ENCODE peak calls at places on chromosomes 5 and 9, in eight cellular contexts. B is choroid plexus epithelial cell; E is endothelial cell of umbilical vein; D is HFF-Myc; N is neural crest cell; L is CD8-positive, alpha-beta T cell; C is MM.1S; Z is nephron progenitor cell. K is an unnamed sample.

GRCh38 chr9:69204869-69205268 is 30.8 kb downstream of the TJP2 start:
- DNase-seq in C (no peak), N (no peak), L (no peak), B (peak), E (no peak), Z (no peak), D (no peak), K (no peak)

GRCh38 chr9:4831119-4831518 is 38.4 kb downstream of the RCL1 start:
- DNase-seq in C (no peak), D (no peak), E (no peak), B (no peak), L (no peak), Z (no peak), N (no peak), K (no peak)

GRCh38 chr5:39302507-39302906 is 61.8 kb downstream of the C9 start:
- DNase-seq in N (no peak), L (no peak), E (no peak), C (no peak), B (no peak), Z (no peak), D (no peak), K (no peak)

GRCh38 chr5:41109186-41109585 is 38.0 kb upstream of the MROH2B start:
- DNase-seq in N (no peak), C (no peak), D (no peak), Z (no peak), L (no peak), B (peak), E (no peak), K (no peak)

GRCh38 chr5:174727794-174728662 is 3.6 kb downstream of the MSX2 start:
- DNase-seq in B (no peak), N (no peak), C (no peak), E (no peak), D (no peak), L (no peak), Z (no peak), K (no peak)

GRCh38 chr5:172828911-172829431 is 5.1 kb upstream of the ERGIC1 start:
- DNase-seq in D (no peak), L (no peak), N (no peak), B (peak), E (no peak), Z (no peak), C (no peak), K (no peak)

GRCh38 chr9:98654247-98654646 is 54.5 kb downstream of the GABBR2 start:
- DNase-seq in E (no peak), C (no peak), D (peak), N (no peak), Z (no peak), L (no peak), B (no peak), K (no peak)

GRCh38 chr9:126661521-126662251 is 48.0 kb downstream of the LMX1B start:
- DNase-seq in E (peak), B (peak), L (no peak), D (no peak), C (no peak), Z (no peak), N (no peak), K (peak)

GRCh38 chr5:147310059-147310704 is 75.4 kb downstream of the STK32A start:
- DNase-seq in D (peak), B (no peak), C (no peak), N (no peak), Z (no peak), E (peak), L (no peak), K (peak)

GRCh38 chr9:114450181-114450580 is 55.1 kb downstream of the WHRN start:
- DNase-seq in E (no peak), Z (no peak), D (no peak), C (no peak), N (no peak), L (no peak), B (no peak), K (no peak)

GRCh38 chr9:7479300-7479699 is 320.3 kb downstream of the DMAC1 start:
- DNase-seq in B (peak), E (no peak), L (no peak), Z (no peak), C (no peak), D (no peak), N (no peak), K (no peak)

GRCh38 chr5:1106385-1107166 is 5.3 kb downstream of the SLC12A7 start:
- DNase-seq in Z (no peak), C (no peak), E (no peak), B (no peak), D (no peak), N (no peak), L (no peak), K (no peak)

GRCh38 chr5:72101828-72102227 is 5.4 kb upstream of the MAP1B start:
- DNase-seq in Z (no peak), E (no peak), N (no peak), D (no peak), B (peak), C (no peak), L (no peak), K (no peak)

GRCh38 chr9:20178197-20178596 is 389.4 kb upstream of the SLC24A2 start:
- DNase-seq in N (no peak), B (no peak), C (no peak), E (no peak), D (no peak), L (no peak), Z (no peak), K (no peak)

GRCh38 chr5:126659805-126660483 is 59.2 kb downstream of the PHAX start:
- DNase-seq in L (no peak), B (no peak), D (no peak), C (peak), N (no peak), E (no peak), Z (no peak), K (no peak)

GRCh38 chr5:87195104-87195581 is 72.5 kb upstream of the RASA1 start:
- DNase-seq in C (no peak), L (no peak), Z (no peak), E (peak), N (no peak), D (peak), B (peak), K (no peak)

GRCh38 chr9:92468206-92468605 is 14.1 kb downstream of the ASPN start:
- DNase-seq in C (no peak), D (no peak), B (no peak), Z (no peak), E (no peak), L (no peak), N (no peak), K (no peak)

GRCh38 chr5:168408561-168409321 is 77.5 kb upstream of the RARS1 start:
- DNase-seq in N (no peak), B (peak), E (no peak), Z (no peak), C (peak), D (no peak), L (no peak), K (no peak)

GRCh38 chr5:151214614-151215545 is 9.0 kb downstream of the CCDC69 start:
- DNase-seq in E (no peak), L (peak), B (no peak), Z (no peak), N (no peak), C (peak), D (no peak), K (no peak)

GRCh38 chr9:18263367-18263766 is 210.6 kb upstream of the ADAMTSL1 start:
- DNase-seq in N (no peak), D (no peak), C (no peak), Z (no peak), E (no peak), B (no peak), L (no peak), K (no peak)

GRCh38 chr5:60417500-60418181 is 282.3 kb downstream of the DEPDC1B start:
- DNase-seq in E (no peak), Z (no peak), B (peak), C (no peak), D (no peak), L (no peak), N (no peak), K (no peak)

GRCh38 chr9:114123031-114123977 is 24.2 kb upstream of the KIF12 start:
- DNase-seq in D (no peak), B (no peak), E (no peak), Z (no peak), N (no peak), C (no peak), L (no peak), K (no peak)

GRCh38 chr5:72244862-72245371 is 75.1 kb downstream of the MRPS27 start:
- DNase-seq in D (no peak), L (no peak), E (peak), N (no peak), Z (peak), C (peak), B (peak), K (peak)

GRCh38 chr5:16615737-16616535 is 861 bp downstream of the RETREG1 start:
- DNase-seq in E (no peak), D (no peak), L (no peak), C (peak), N (no peak), Z (peak), B (no peak), K (no peak)

GRCh38 chr9:95018099-95018927 is 291.8 kb downstream of the AOPEP start:
- DNase-seq in E (peak), L (no peak), D (peak), B (peak), C (no peak), N (no peak), Z (no peak), K (no peak)

GRCh38 chr9:91374939-91375338 is 13.2 kb upstream of the AUH start:
- DNase-seq in N (no peak), Z (no peak), E (peak), D (peak), B (peak), C (no peak), L (no peak), K (no peak)

GRCh38 chr5:77171141-77171910 is 39.2 kb upstream of the PDE8B start:
- DNase-seq in Z (no peak), E (no peak), C (no peak), N (no peak), L (no peak), D (no peak), B (no peak), K (no peak)

GRCh38 chr5:143418140-143418866 is 14.8 kb upstream of the NR3C1 start:
- DNase-seq in D (no peak), N (no peak), L (no peak), E (no peak), B (no peak), C (no peak), Z (no peak), K (no peak)

GRCh38 chr9:36486933-36487481 is 85.7 kb upstream of the MELK start:
- DNase-seq in B (no peak), L (peak), N (peak), D (no peak), Z (peak), C (peak), E (peak), K (peak)

GRCh38 chr5:93588586-93589347 is 5.7 kb downstream of the NR2F1 start:
- DNase-seq in B (peak), L (no peak), E (no peak), Z (peak), C (no peak), D (no peak), N (no peak), K (no peak)

GRCh38 chr5:160166973-160167622 is 47.8 kb upstream of the PWWP2A start:
- DNase-seq in L (no peak), Z (no peak), C (no peak), N (no peak), D (no peak), B (no peak), E (no peak), K (no peak)

GRCh38 chr9:86354882-86355399 is 731 bp upstream of the TUT7 start:
- DNase-seq in C (no peak), D (no peak), Z (no peak), E (no peak), B (peak), L (no peak), N (no peak), K (no peak)
- TF ChIP-seq CTCF in C (no peak), D (no peak), Z (no peak), E (no peak), B (peak), L (no peak), N (peak), K (no peak)

DNA sequence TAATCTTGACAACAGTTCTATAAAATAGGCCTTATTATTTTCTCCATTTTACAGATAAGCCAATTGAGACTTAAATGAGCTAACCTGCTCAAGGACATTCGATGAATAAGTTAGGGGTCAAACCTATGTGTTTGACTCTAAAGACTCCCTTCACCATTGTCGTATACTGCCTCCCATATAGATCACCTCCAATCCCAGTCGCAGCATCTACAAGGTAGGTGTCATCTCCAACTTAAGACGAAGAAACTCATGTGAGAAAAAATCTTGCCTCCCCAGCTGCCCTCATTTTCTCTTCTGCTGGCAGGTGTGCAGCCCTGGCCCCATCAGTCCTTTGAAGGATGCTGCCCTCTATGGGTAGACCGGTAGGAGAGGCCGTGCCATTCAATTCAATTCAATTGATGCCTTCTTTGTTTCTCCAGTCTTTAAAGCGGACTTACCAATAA is 75.2 kb upstream of the SMARCA2 start:
- DNase-seq in D (no peak), C (peak), B (peak), N (no peak), L (no peak), E (peak), Z (peak), K (peak)
- TF ChIP-seq CTCF in D (peak), C (peak), B (peak), N (peak), L (peak), E (peak), Z (peak), K (no peak)

GRCh38 chr5:54852007-54852406 is 133.4 kb downstream of the ESM1 start:
- DNase-seq in L (no peak), E (no peak), D (no peak), C (no peak), Z (no peak), N (no peak), B (no peak), K (no peak)
- TF ChIP-seq CTCF in L (no peak), E (no peak), D (no peak), C (peak), Z (no peak), N (peak), B (peak), K (no peak)

GRCh38 chr5:55636711-55637110 is 75.4 kb downstream of the SLC38A9 start:
- DNase-seq in E (no peak), Z (no peak), B (peak), L (no peak), N (no peak), D (no peak), C (no peak), K (peak)

GRCh38 chr5:55634866-55635265 is 77.3 kb downstream of the SLC38A9 start:
- DNase-seq in L (no peak), D (no peak), E (no peak), Z (no peak), B (no peak), N (no peak), C (no peak), K (no peak)

GRCh38 chr5:55636177-55636576 is 75.9 kb downstream of the SLC38A9 start:
- DNase-seq in Z (no peak), B (no peak), N (no peak), E (no peak), L (no peak), D (no peak), C (no peak), K (no peak)

GRCh38 chr5:55634204-55634785 is 77.8 kb downstream of the SLC38A9 start:
- DNase-seq in D (no peak), Z (no peak), B (peak), E (no peak), L (no peak), N (no peak), C (no peak), K (no peak)

DNA sequence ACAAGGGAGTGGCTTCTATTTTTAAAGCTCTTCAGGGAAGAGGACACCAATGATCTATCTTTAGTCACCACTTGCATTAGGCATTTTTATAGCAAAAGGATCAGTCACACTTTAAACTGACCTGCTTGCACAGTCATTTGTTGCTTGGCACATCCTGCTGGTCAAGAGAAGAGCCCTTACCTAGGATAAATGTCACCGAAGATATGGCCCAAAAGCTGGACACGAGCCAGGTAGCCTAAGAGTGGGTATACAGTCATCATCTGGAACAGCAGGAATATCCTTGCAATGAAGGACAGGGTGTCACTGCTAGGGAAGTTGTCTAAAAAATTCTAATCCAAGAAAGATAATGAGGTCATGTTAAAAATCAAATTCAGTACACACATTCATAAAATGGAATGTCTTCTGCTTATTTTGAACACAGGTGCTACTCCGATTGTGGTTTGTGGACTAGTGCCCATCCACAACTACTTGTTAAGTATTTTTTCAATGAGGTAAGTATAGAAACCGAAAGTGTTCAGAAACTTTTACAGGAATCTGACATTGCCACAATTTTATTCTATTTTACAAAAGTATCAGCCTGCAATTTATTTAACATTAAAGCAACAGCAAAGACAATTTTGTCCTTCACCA is 78.4 kb downstream of the SLC38A9 start:
- DNase-seq in C (peak), B (peak), E (no peak), L (no peak), D (no peak), Z (no peak), N (no peak), K (peak)
- TF ChIP-seq CTCF in C (no peak), B (no peak), E (no peak), L (no peak), D (no peak), Z (no peak), N (no peak), K (no peak)

DNA sequence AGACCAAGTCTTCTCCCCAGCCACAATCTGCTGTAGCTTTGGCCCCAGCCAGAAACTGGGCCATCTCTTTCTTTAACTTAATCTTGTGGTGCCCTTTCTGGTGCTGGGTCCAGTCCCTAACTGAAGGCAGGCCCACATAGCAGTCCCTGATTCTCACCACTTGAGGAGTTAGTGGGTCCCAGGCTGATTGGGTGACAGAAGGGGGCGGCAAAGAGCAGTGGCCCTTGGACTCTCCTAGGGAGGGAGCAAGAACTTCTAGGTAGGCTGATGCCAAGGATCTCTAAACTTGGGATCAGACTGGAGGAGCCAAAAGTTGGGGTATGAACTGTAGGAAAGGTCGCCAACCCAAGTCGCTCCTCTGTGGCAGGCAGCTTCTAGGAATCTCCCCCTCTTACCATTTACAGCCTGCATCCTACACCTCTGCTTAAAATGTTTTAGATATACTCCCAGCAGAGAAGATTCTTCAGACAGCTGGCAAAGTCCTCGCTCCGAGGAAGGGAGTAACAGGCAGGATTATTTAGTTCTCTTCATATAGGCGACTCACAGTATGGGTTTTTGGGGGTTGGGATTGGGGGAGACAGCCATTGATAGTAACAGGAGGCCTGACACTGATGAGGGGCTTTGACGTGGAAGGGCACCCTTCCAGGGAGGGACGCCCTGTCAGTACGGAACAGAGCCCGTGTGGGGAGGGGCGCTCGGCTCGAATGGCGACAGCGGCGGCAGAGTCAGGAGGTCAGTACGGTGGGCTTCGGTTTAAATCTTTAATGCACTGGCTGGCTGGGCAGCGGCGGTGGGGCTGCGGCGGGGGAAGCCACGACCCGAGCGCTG is 2.0 kb upstream of the CCL27 start:
- DNase-seq in L (peak), C (peak), B (peak), N (peak), E (peak), Z (peak), D (peak), K (peak)
- TF ChIP-seq CTCF in L (peak), C (peak), B (peak), N (peak), E (peak), Z (peak), D (peak), K (peak)

GRCh38 chr5:82167372-82167771 is 110.8 kb downstream of the RPS23 start:
- DNase-seq in E (no peak), N (no peak), L (no peak), Z (no peak), C (no peak), D (no peak), B (no peak), K (no peak)

GRCh38 chr5:82165740-82166530 is 112.2 kb downstream of the RPS23 start:
- DNase-seq in D (peak), B (peak), L (no peak), E (peak), N (no peak), Z (peak), C (peak), K (peak)

GRCh38 chr5:82163459-82164108 is 114.6 kb downstream of the RPS23 start:
- DNase-seq in B (peak), N (no peak), D (no peak), E (peak), C (no peak), L (no peak), Z (no peak), K (no peak)

GRCh38 chr5:82164109-82164956 is 113.8 kb downstream of the RPS23 start:
- DNase-seq in E (peak), Z (no peak), L (no peak), N (no peak), D (peak), B (peak), C (no peak), K (peak)

GRCh38 chr5:82164957-82165698 is 113.0 kb downstream of the RPS23 start:
- DNase-seq in E (no peak), D (peak), L (no peak), C (no peak), Z (no peak), N (no peak), B (peak), K (peak)
- TF ChIP-seq CTCF in E (no peak), D (no peak), L (no peak), C (no peak), Z (no peak), N (no peak), B (no peak), K (no peak)

DNA sequence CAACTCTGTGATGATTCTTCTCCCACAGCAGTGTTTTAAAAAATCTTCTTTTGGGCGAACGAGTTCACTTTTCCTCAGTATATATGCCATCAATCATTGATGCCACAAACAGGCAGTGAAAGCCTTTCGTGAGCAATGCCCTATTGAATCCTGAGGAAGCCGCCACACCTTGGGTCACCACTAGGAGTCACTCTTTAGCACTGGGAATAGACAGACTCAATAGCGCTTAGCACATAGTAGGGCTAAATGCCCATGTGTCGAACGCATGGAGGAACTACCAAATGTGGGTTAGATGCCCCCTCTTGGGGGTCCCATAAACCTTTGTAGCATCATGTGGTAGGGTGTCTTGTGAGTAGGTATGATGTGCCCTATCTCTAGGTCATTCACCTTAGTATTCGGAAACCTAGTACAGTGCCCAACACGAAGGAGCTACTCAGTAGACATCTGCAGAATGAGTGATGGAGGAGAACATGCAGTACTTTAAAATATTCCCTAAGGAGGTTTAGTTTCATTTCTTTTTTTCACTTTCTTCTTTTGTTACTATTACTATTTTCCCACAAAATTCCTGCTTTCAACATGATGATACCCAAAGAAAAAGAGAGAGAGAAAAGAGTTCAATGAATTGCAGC is 603.7 kb downstream of the BNC2 start:
- DNase-seq in Z (no peak), B (no peak), L (no peak), N (no peak), C (no peak), D (no peak), E (no peak), K (peak)
- TF ChIP-seq CTCF in Z (peak), B (peak), L (peak), N (peak), C (peak), D (peak), E (peak), K (peak)